ENCODE peak calls at places on chromosomes 5 and 9, in nine cellular contexts. S, T, I, V, X, A, Y, G and F are unnamed samples.

GRCh38 chr5:142542906-142543305 is 143.0 kb downstream of the FGF1 start:
- DNase-seq in Y (no peak), S (no peak), X (no peak), G (no peak), T (no peak), V (no peak), A (no peak), I (peak), F (no peak)

GRCh38 chr5:6542421-6543345 is 90.2 kb downstream of the NSUN2 start:
- DNase-seq in T (no peak), S (no peak), V (no peak), Y (no peak), A (no peak), X (no peak), G (no peak), I (peak), F (no peak)

GRCh38 chr5:39661026-39661779 is 236.4 kb upstream of the DAB2 start:
- DNase-seq in T (no peak), G (no peak), Y (no peak), V (no peak), I (no peak), X (no peak), A (no peak), S (peak), F (no peak)

GRCh38 chr9:134759913-134760312 is 118.3 kb downstream of the COL5A1 start:
- DNase-seq in V (no peak), X (no peak), I (no peak), S (no peak), A (no peak), T (no peak), Y (no peak), G (no peak), F (no peak)

GRCh38 chr9:116656535-116656934 is 30.6 kb upstream of the TRIM32 start:
- DNase-seq in X (no peak), V (no peak), A (no peak), Y (no peak), G (no peak), T (no peak), S (no peak), I (no peak), F (peak)

GRCh38 chr5:515273-515836 is 8.9 kb downstream of the SLC9A3 start:
- DNase-seq in T (no peak), I (no peak), V (no peak), X (no peak), A (no peak), S (no peak), G (no peak), Y (no peak), F (no peak)

GRCh38 chr9:84856181-84856632 is 186.7 kb downstream of the NTRK2 start:
- DNase-seq in G (no peak), A (no peak), X (no peak), T (no peak), V (no peak), Y (no peak), S (no peak), I (no peak), F (peak)

GRCh38 chr9:71162136-71162535 is 40.7 kb upstream of the TRPM3 start:
- DNase-seq in V (no peak), Y (no peak), A (no peak), X (no peak), I (no peak), G (no peak), S (no peak), T (no peak), F (no peak)

GRCh38 chr5:81422671-81423070 is 28.7 kb upstream of the ACOT12 start:
- DNase-seq in I (no peak), S (peak), T (no peak), G (no peak), X (no peak), Y (peak), A (no peak), V (no peak), F (no peak)

GRCh38 chr5:179343902-179344300 is 1.4 kb downstream of the ADAMTS2 start:
- DNase-seq in X (no peak), A (no peak), I (no peak), S (no peak), Y (peak), G (no peak), V (no peak), T (no peak), F (peak)

GRCh38 chr5:175356428-175356827 is 87.6 kb downstream of the DRD1 start:
- DNase-seq in Y (no peak), I (no peak), T (no peak), X (no peak), V (no peak), S (no peak), G (no peak), A (no peak), F (no peak)

GRCh38 chr9:2126331-2126789 is 111.2 kb downstream of the SMARCA2 start:
- DNase-seq in G (no peak), V (no peak), Y (no peak), A (no peak), X (no peak), I (peak), S (no peak), T (no peak), F (no peak)

GRCh38 chr9:93124793-93125192 is 9.3 kb downstream of the NINJ1 start:
- DNase-seq in Y (no peak), A (no peak), V (no peak), S (no peak), I (no peak), G (no peak), T (peak), X (no peak), F (peak)

GRCh38 chr5:114062940-114063867 is 298.7 kb upstream of the KCNN2 start:
- DNase-seq in G (no peak), A (no peak), T (no peak), X (no peak), V (no peak), S (no peak), I (no peak), Y (no peak), F (no peak)

GRCh38 chr9:96140401-96141180 is 161.4 kb downstream of the HSD17B3 start:
- DNase-seq in A (no peak), T (no peak), V (no peak), Y (no peak), I (no peak), X (no peak), S (no peak), G (no peak), F (no peak)

GRCh38 chr5:401216-402034 is 41.6 kb upstream of the EXOC3 start:
- DNase-seq in G (no peak), X (no peak), V (no peak), T (peak), S (no peak), I (no peak), Y (no peak), A (peak), F (peak)

GRCh38 chr5:81717221-81717620 is 33.7 kb downstream of the SSBP2 start:
- DNase-seq in G (no peak), A (no peak), V (no peak), S (no peak), T (no peak), I (no peak), Y (no peak), X (no peak), F (no peak)

GRCh38 chr9:136614372-136614922 is 48.3 kb upstream of the EGFL7 start:
- DNase-seq in Y (no peak), G (no peak), V (no peak), I (no peak), T (no peak), A (no peak), X (no peak), S (peak), F (peak)

GRCh38 chr9:78272307-78272706 is 24.6 kb upstream of the PSAT1 start:
- DNase-seq in A (no peak), G (no peak), I (no peak), V (no peak), S (no peak), T (no peak), Y (no peak), X (no peak), F (no peak)

GRCh38 chr5:36164461-36164860 is 12.6 kb downstream of the SKP2 start:
- DNase-seq in V (no peak), G (no peak), X (no peak), I (no peak), T (no peak), A (no peak), Y (no peak), S (no peak), F (no peak)

GRCh38 chr9:130421802-130422276 is 22.9 kb upstream of the ASS1 start:
- DNase-seq in T (no peak), Y (no peak), V (no peak), G (no peak), X (no peak), I (no peak), A (no peak), S (peak), F (no peak)

GRCh38 chr5:111493031-111493430 is 19.3 kb downstream of the STARD4 start:
- DNase-seq in S (no peak), I (no peak), X (no peak), V (no peak), T (no peak), G (no peak), A (no peak), Y (no peak), F (no peak)

GRCh38 chr9:784202-784601 is 57.3 kb upstream of the DMRT1 start:
- DNase-seq in Y (no peak), V (no peak), I (no peak), S (no peak), A (no peak), X (no peak), G (no peak), T (no peak), F (no peak)

GRCh38 chr5:157903117-157903450 is 44.1 kb upstream of the CLINT1 start:
- DNase-seq in S (no peak), G (no peak), X (no peak), V (no peak), I (no peak), A (no peak), Y (no peak), T (no peak), F (no peak)

GRCh38 chr5:179253730-179254129 is 91.5 kb downstream of the ADAMTS2 start:
- DNase-seq in A (no peak), T (peak), V (no peak), S (no peak), Y (no peak), G (no peak), X (no peak), I (no peak), F (no peak)

GRCh38 chr5:36374275-36374862 is 72.7 kb upstream of the RANBP3L start:
- DNase-seq in S (peak), I (no peak), A (no peak), T (no peak), Y (no peak), G (no peak), V (no peak), X (no peak), F (no peak)

GRCh38 chr5:114450516-114450909 is 88.6 kb downstream of the KCNN2 start:
- DNase-seq in Y (peak), G (no peak), V (no peak), T (no peak), S (no peak), A (no peak), I (no peak), X (no peak), F (no peak)

GRCh38 chr9:105858877-105859276 is 164.5 kb downstream of the TMEM38B start:
- DNase-seq in G (no peak), A (no peak), X (no peak), Y (no peak), T (no peak), V (no peak), I (no peak), S (no peak), F (no peak)

GRCh38 chr9:107894572-107895261 is 405.1 kb upstream of the KLF4 start:
- DNase-seq in T (no peak), G (no peak), Y (peak), V (no peak), A (no peak), X (no peak), I (no peak), S (no peak), F (no peak)

GRCh38 chr9:15423328-15423985 is 781 bp downstream of the SNAPC3 start:
- DNase-seq in Y (no peak), S (peak), A (no peak), X (no peak), G (no peak), T (no peak), V (no peak), I (no peak), F (no peak)

GRCh38 chr9:31210982-31211570 is 1173.4 kb upstream of the ACO1 start:
- DNase-seq in A (peak), S (peak), I (no peak), X (no peak), G (no peak), T (peak), Y (no peak), V (no peak), F (peak)

GRCh38 chr9:32385135-32385884 is 867 bp downstream of the ACO1 start:
- DNase-seq in A (no peak), S (no peak), G (no peak), Y (peak), X (no peak), I (no peak), T (no peak), V (no peak), F (no peak)

GRCh38 chr9:132164604-132165362 is 2.9 kb downstream of the NTNG2 start:
- DNase-seq in V (no peak), S (no peak), A (no peak), I (no peak), T (no peak), Y (no peak), X (no peak), G (no peak), F (no peak)

GRCh38 chr5:168707646-168708300 is 128.6 kb upstream of the PANK3 start:
- DNase-seq in Y (no peak), S (no peak), G (no peak), I (no peak), X (no peak), A (no peak), V (no peak), T (no peak), F (no peak)

GRCh38 chr9:127712371-127712770 is 3.1 kb downstream of the PTRH1 start:
- DNase-seq in X (no peak), A (no peak), I (no peak), Y (no peak), S (no peak), G (no peak), T (no peak), V (no peak), F (no peak)

GRCh38 chr9:119278138-119278537 is 91.1 kb downstream of the BRINP1 start:
- DNase-seq in A (no peak), T (no peak), Y (no peak), I (no peak), X (no peak), S (no peak), G (no peak), V (no peak), F (no peak)

GRCh38 chr9:33076031-33076359 is 479 bp downstream of the SMU1 start:
- DNase-seq in S (no peak), Y (no peak), V (no peak), I (no peak), X (no peak), A (no peak), G (no peak), T (no peak), F (no peak)

GRCh38 chr5:33509036-33509435 is 68.3 kb downstream of the TARS1 start:
- DNase-seq in S (no peak), V (no peak), X (no peak), G (no peak), T (no peak), Y (no peak), I (no peak), A (no peak), F (no peak)

GRCh38 chr5:150172147-150172546 is 5.6 kb downstream of the CDX1 start:
- DNase-seq in V (no peak), I (no peak), A (no peak), X (no peak), T (no peak), Y (no peak), G (no peak), S (no peak), F (no peak)